ENCODE peak calls at places on chromosomes 4 and X, in four cellular contexts. V is PC-9, E is fibroblast of lung, L is ovary. U is an unnamed sample.
A peak's percentile ranks its signal among the peaks of the same experiment; 100 is the strongest.

GRCh38 chrX:155874571-155875244 is 6.4 kb upstream of the VAMP7 start:
- DNase-seq in V (no peak), E (no peak), L (no peak), U (no peak)

GRCh38 chr4:114911141-114911540 is 202.3 kb downstream of the NDST4 start:
- DNase-seq in V (no peak), E (peak; percentile 28), L (no peak), U (no peak)

GRCh38 chrX:118423558-118423957 is 72.1 kb upstream of the DOCK11 start:
- DNase-seq in V (no peak), E (no peak), L (no peak), U (no peak)

GRCh38 chr4:15717126-15717525 is 14.3 kb downstream of the BST1 start:
- DNase-seq in V (no peak), E (peak; percentile 74), L (no peak), U (no peak)

GRCh38 chr4:134189480-134189879 is 12.1 kb downstream of the PABPC4L start:
- DNase-seq in V (no peak), E (no peak), L (no peak), U (no peak)

GRCh38 chrX:136183175-136183574 is 35.8 kb downstream of the FHL1 start:
- DNase-seq in V (no peak), E (no peak), L (no peak), U (no peak)

GRCh38 chrX:96703379-96703778 is 18.7 kb downstream of the DIAPH2 start:
- DNase-seq in V (no peak), E (no peak), L (no peak), U (no peak)

GRCh38 chr4:168051526-168051925 is 40.8 kb upstream of the ANXA10 start:
- DNase-seq in V (no peak), E (no peak), L (no peak), U (no peak)

DNA sequence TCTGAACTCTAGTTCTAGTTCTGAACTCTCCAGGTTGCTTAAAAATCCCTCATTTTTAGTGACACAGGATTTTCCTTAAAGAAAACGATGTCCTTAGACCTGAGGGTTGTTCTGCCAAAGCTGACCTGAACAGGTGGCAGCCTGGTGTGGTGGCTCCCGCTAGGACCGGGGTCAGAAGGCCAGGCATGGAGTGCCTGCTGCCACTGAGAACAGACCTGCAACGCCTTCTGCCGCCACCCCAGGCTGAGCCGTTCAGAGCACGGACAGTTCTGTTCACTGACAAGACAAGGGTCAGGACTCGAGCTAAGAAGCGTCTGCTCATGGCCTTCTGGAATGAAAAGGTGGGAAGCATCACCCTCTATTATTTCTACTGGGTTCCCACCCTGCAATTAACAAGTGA is 15.8 kb downstream of the DCTD start:
- DNase-seq in V (no peak), E (no peak), L (no peak), U (no peak)
- H3K27ac ChIP-seq in V (no peak overlapping the region), E (no peak overlapping the region), L (no peak overlapping the region), U (no peak overlapping the region)

GRCh38 chrX:153929576-153929975 is 3.5 kb upstream of the ARHGAP4 start:
- DNase-seq in V (no peak), E (no peak), L (no peak), U (no peak)
- H3K27ac ChIP-seq in V (no peak overlapping the region), E (no peak overlapping the region), L (no peak overlapping the region), U (no peak overlapping the region)

DNA sequence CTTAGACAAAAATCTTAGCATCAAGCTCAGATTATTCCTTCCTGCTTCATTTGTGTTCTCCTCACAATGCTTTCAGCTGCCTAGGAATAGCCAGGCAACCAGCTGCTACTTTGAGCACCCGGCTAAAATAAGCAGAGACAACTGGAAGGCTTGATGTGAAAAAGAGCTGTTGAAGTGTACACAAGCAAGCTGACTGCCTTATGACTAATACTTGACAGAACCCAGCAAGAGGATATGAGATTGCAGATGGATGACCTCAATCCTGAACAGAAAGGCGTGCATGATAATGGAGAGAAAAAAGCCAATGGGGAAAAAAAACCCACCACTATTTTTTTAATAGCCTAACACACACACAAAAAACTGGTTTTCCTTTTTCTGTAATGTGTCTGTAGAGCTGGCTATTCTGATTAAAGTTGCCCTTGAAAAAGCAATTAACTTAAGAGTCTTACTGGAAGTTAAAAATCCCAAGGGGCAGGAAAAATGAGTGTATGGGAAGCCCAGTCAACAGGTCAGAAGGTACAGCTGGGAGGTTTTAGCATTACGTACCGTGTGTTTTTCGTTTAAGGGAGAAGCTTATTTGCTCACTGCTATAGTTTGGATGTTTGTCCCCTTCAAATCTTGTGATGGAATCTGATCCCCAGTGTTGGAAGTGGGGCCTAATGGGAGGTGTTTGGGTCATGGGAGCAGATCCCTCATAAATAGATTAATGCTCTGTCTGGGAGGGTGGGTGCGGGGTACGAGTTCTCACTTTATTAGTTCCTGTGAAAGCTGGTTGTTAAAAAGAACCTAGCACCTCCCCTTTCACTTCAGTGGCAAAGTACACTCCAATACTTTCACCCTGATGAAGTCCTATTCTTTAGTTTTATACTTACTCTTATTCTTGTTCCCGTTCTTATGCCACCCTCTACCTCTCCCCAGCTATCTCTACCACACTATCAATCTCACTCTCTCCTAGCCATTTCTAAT is 37.1 kb upstream of the HERC6 start:
- DNase-seq in V (peak; percentile 67), E (peak; percentile 93), L (peak; percentile 41), U (no peak)
- H3K27ac ChIP-seq in V (no peak overlapping the region), E (peak overlapping the region; percentile 35), L (peak overlapping the region; percentile 33), U (no peak overlapping the region)

GRCh38 chr4:76216975-76217814 is 3.6 kb upstream of the SCARB2 start:
- DNase-seq in V (no peak), E (no peak), L (no peak), U (no peak)

GRCh38 chr4:76224193-76224592 is 10.6 kb upstream of the SCARB2 start:
- DNase-seq in V (no peak), E (no peak), L (no peak), U (no peak)

GRCh38 chr4:76216521-76216920 is 2.9 kb upstream of the SCARB2 start:
- DNase-seq in V (no peak), E (no peak), L (no peak), U (no peak)

GRCh38 chr4:76215120-76215519 is 1.5 kb upstream of the SCARB2 start:
- DNase-seq in V (no peak), E (no peak), L (no peak), U (no peak)

DNA sequence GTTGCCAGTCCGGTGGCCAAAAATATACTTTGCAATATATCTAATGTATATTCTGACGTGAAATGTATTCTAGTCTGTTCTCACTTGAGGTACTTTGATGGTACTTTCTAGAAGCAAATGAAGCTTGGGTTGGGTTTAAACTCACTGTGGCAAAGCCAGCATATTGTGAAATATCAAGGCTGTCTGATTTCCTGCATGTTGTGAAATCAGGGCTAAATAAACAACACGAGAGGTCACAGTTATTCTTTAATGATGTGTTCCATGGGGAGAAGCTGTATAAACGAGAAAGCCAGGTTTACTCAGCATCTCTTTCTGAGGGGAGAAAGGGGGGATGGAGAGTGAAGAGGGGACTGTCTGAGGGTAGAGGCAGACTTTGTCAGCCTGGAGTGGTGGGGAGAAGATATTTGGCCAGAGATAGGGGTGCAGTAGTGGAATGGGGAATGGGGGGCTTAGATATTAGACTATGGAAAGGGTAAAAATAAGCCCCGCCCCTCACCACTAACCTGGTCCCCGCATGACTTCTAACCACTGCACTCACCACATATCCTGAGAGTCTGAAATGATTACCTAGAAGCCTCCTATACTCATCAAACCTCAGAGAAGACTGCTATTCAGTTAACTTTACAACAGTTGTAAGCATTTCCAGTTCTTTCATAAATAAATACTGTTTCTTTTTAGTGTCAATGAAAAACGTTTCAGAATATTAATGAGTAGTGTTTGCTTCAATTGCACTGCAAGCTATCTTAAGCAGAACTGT is 5.9 kb upstream of the SCARB2 start:
- DNase-seq in V (peak; percentile 56), E (peak; percentile 14), L (no peak), U (no peak)
- H3K27ac ChIP-seq in V (no peak overlapping the region), E (no peak overlapping the region), L (no peak overlapping the region), U (no peak overlapping the region)

GRCh38 chr4:48370260-48371134 is 29.2 kb downstream of the SLAIN2 start:
- DNase-seq in V (no peak), E (no peak), L (no peak), U (no peak)
- H3K27ac ChIP-seq in V (no peak overlapping the region), E (no peak overlapping the region), L (no peak overlapping the region), U (no peak overlapping the region)

GRCh38 chr4:13921805-13922204 is 294.3 kb upstream of the BOD1L1 start:
- DNase-seq in V (no peak), E (peak; percentile 58), L (no peak), U (no peak)
- H3K27ac ChIP-seq in V (peak overlapping the region; percentile 99), E (peak overlapping the region; percentile 100), L (no peak overlapping the region), U (peak overlapping the region; percentile 56)

GRCh38 chrX:153911798-153912197 is 7.3 kb downstream of the AVPR2 start:
- DNase-seq in V (no peak), E (no peak), L (no peak), U (no peak)
- H3K27ac ChIP-seq in V (no peak overlapping the region), E (no peak overlapping the region), L (no peak overlapping the region), U (no peak overlapping the region)

DNA sequence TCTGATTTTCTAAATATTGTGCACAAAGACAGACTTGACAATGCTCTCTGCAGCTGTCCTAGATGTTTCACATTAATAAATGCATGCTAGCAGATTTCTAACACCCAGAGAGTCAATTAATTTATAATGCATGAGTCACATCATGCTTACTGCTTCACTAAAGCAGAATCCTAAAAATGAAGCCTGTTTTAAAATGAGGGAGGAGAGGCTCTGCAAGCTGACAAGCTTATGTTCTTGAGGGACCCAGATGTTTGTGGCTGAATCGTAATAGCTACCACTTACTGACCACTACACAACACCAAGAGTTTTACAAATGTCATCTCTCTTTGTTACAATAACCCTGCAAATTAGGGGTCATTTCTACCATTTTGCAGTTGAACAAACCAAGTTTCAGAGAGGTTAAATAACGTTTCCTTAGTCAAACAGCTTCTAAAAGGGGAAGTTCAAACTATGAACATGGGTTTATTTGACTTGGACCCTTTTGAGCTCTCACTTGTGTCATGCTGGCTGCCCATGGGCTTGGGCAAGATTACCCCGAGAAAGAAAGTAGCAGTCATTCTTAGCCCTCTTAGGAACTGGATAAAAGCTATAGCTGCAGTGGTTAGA is 262.7 kb upstream of the ETNPPL start:
- DNase-seq in V (no peak), E (peak; percentile 35), L (no peak), U (no peak)
- H3K27ac ChIP-seq in V (no peak overlapping the region), E (no peak overlapping the region), L (no peak overlapping the region), U (no peak overlapping the region)

GRCh38 chr4:158676076-158676475 is 4.0 kb downstream of the ETFDH start:
- DNase-seq in V (no peak), E (no peak), L (no peak), U (no peak)
- H3K27ac ChIP-seq in V (no peak overlapping the region), E (no peak overlapping the region), L (no peak overlapping the region), U (no peak overlapping the region)

GRCh38 chrX:40108084-40108958 is 10.6 kb upstream of the BCOR start:
- DNase-seq in V (no peak), E (peak; percentile 69), L (no peak), U (peak; percentile 7)
- H3K27ac ChIP-seq in V (peak overlapping the region; percentile 54), E (peak overlapping the region; percentile 53), L (peak overlapping the region; percentile 90), U (peak overlapping the region; percentile 52)

U was measured in caudate nucleus.